ENCODE peak calls at places on chromosomes 6 and 20, in five cellular contexts. V is HL-60, X is SK-N-SH, U is foreskin fibroblast, I is cardiac muscle cell. K is an unnamed sample.

GRCh38 chr20:46253391-46253790 is 54.9 kb downstream of the CDH22 start:
- DNase-seq in V (no peak), X (peak; percentile 83), U (no peak), I (no peak), K (peak; percentile 4)

GRCh38 chr6:137175157-137175889 is 1.9 kb upstream of the IL22RA2 start:
- DNase-seq in V (no peak), X (no peak), U (no peak), I (no peak), K (no peak)

GRCh38 chr6:76790881-76791280 is 672.4 kb downstream of the HTR1B start:
- DNase-seq in V (no peak), X (no peak), U (peak; percentile 9), I (no peak), K (peak; percentile 10)

GRCh38 chr6:140572129-140572528 is 1197.7 kb upstream of the CITED2 start:
- DNase-seq in V (no peak), X (no peak), U (peak; percentile 83), I (no peak), K (peak; percentile 94)

GRCh38 chr20:9160760-9161159 is 91.9 kb downstream of the PLCB4 start:
- DNase-seq in V (no peak), X (no peak), U (peak; percentile 30), I (peak; percentile 50), K (peak; percentile 36)

GRCh38 chr20:62063981-62064787 is 1.5 kb downstream of the TAF4 start:
- DNase-seq in V (no peak), X (peak; percentile 72), U (no peak), I (peak; percentile 56), K (no peak)

GRCh38 chr20:20441259-20441658 is 73.4 kb downstream of the INSM1 start:
- DNase-seq in V (no peak), X (no peak), U (no peak), I (no peak), K (no peak)

GRCh38 chr6:71289039-71289801 is 609 bp downstream of the OGFRL1 start:
- DNase-seq in V (peak; percentile 16), X (peak; percentile 83), U (no peak), I (peak; percentile 55), K (peak; percentile 37)

GRCh38 chr20:51540585-51540984 is 1.9 kb downstream of the NFATC2 start:
- DNase-seq in V (no peak), X (no peak), U (no peak), I (no peak), K (no peak)

GRCh38 chr6:77019081-77019480 is 444.2 kb downstream of the HTR1B start:
- DNase-seq in V (no peak), X (no peak), U (no peak), I (no peak), K (no peak)

GRCh38 chr6:16184129-16184528 is 54.3 kb upstream of the GMPR start:
- DNase-seq in V (peak; percentile 78), X (no peak), U (no peak), I (peak; percentile 27), K (peak; percentile 18)

GRCh38 chr6:34798057-34798456 is 6.2 kb downstream of the BLTP3A start:
- DNase-seq in V (no peak), X (no peak), U (no peak), I (no peak), K (no peak)

GRCh38 chr6:78157606-78158005 is 504.8 kb downstream of the MEI4 start:
- DNase-seq in V (no peak), X (no peak), U (no peak), I (no peak), K (no peak)

GRCh38 chr6:125009578-125009977 is 47.3 kb downstream of the RNF217 start:
- DNase-seq in V (no peak), X (no peak), U (no peak), I (no peak), K (peak; percentile 23)

GRCh38 chr6:47715782-47716181 is 17.4 kb downstream of the ADGRF4 start:
- DNase-seq in V (no peak), X (no peak), U (no peak), I (no peak), K (no peak)

GRCh38 chr6:133277228-133277894 is 36.2 kb downstream of the EYA4 start:
- DNase-seq in V (no peak), X (no peak), U (no peak), I (no peak), K (no peak)

GRCh38 chr6:81031429-81031828 is 721.1 kb downstream of the TENT5A start:
- DNase-seq in V (no peak), X (no peak), U (no peak), I (no peak), K (peak; percentile 18)

GRCh38 chr20:23141450-23142161 is 55.5 kb upstream of the CD93 start:
- DNase-seq in V (no peak), X (no peak), U (no peak), I (no peak), K (peak; percentile 53)

GRCh38 chr6:47245745-47246371 is 63.8 kb downstream of the TNFRSF21 start:
- DNase-seq in V (peak; percentile 79), X (no peak), U (no peak), I (peak; percentile 37), K (peak; percentile 14)

GRCh38 chr6:25404094-25404493 is 124.9 kb downstream of the CARMIL1 start:
- DNase-seq in V (no peak), X (no peak), U (no peak), I (no peak), K (no peak)

GRCh38 chr6:25405442-25405841 is 126.3 kb downstream of the CARMIL1 start:
- DNase-seq in V (no peak), X (no peak), U (no peak), I (no peak), K (no peak)

GRCh38 chr6:25403150-25403549 is 124.0 kb downstream of the CARMIL1 start:
- DNase-seq in V (no peak), X (no peak), U (no peak), I (no peak), K (no peak)

GRCh38 chr6:25402125-25402524 is 123.0 kb downstream of the CARMIL1 start:
- DNase-seq in V (no peak), X (no peak), U (no peak), I (no peak), K (no peak)

GRCh38 chr6:25404693-25405169 is 125.6 kb downstream of the CARMIL1 start:
- DNase-seq in V (no peak), X (no peak), U (no peak), I (no peak), K (no peak)
- H3K4me3 ChIP-seq in V (peak overlapping the region; percentile 15), X (no peak overlapping the region), U (no peak overlapping the region), I (no peak overlapping the region), K (no peak overlapping the region)

GRCh38 chr6:40672118-40672517 is 85.0 kb upstream of the LRFN2 start:
- DNase-seq in V (no peak), X (peak; percentile 40), U (no peak), I (peak; percentile 6), K (no peak)
- TF ChIP-seq CTCF in V (no peak), X (peak; percentile 24), U (no peak), I (no peak), K (no peak)

GRCh38 chr6:29625337-29625930 is 7.5 kb downstream of the GABBR1 start:
- DNase-seq in V (no peak), X (no peak), U (no peak), I (no peak), K (no peak)

GRCh38 chr6:29629571-29629970 is 3.4 kb downstream of the GABBR1 start:
- DNase-seq in V (no peak), X (no peak), U (no peak), I (no peak), K (no peak)

GRCh38 chr6:29627762-29628418 is 5.1 kb downstream of the GABBR1 start:
- DNase-seq in V (no peak), X (peak; percentile 94), U (peak; percentile 89), I (peak; percentile 85), K (peak; percentile 86)

GRCh38 chr6:29628419-29629281 is 4.3 kb downstream of the GABBR1 start:
- DNase-seq in V (peak; percentile 3), X (peak; percentile 90), U (peak; percentile 77), I (peak; percentile 91), K (peak; percentile 76)

DNA sequence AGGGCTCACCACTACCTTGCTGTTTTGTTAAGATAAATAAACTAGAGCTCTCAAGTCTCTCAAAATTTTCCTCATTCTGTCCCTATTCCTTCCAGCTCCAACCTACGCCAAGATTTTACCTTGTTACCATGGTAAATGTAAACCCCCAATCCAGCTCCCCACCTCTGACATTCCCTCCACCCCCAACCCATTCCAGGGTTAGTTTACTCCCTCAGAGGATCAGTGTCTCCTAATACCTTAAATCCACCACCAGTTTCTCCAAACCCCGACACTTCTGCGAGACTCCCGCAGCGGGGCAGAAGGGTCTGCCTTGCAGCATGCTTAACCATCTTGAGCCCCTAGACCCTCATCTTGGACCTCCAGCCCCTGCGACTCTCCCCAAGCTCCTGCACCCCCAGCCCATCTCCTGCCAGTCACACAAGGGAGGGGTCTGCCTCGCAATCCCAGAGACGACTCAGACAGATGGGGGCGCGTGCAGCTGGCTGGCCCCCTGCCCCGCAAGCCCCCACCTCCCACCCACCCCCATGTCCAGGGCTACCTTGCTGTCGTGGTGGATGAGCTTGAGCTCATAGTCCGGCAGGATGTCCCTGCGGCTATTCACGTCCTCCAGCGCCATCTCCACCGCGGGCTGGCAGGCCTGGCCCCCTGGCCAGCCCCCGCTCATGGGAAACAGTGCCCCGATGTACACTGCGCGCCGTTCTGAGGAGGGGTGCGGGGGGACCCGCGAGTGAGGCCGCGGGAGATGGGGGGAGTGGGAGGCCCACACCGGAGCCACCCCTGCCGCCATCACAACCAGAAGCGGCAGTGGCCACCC is 5.8 kb downstream of the GABBR1 start:
- DNase-seq in V (no peak), X (peak; percentile 67), U (no peak), I (peak; percentile 20), K (no peak)
- H3K4me3 ChIP-seq in V (no peak overlapping the region), X (peak overlapping the region; percentile 61), U (peak overlapping the region; percentile 74), I (peak overlapping the region; percentile 57), K (peak overlapping the region; percentile 73)

DNA sequence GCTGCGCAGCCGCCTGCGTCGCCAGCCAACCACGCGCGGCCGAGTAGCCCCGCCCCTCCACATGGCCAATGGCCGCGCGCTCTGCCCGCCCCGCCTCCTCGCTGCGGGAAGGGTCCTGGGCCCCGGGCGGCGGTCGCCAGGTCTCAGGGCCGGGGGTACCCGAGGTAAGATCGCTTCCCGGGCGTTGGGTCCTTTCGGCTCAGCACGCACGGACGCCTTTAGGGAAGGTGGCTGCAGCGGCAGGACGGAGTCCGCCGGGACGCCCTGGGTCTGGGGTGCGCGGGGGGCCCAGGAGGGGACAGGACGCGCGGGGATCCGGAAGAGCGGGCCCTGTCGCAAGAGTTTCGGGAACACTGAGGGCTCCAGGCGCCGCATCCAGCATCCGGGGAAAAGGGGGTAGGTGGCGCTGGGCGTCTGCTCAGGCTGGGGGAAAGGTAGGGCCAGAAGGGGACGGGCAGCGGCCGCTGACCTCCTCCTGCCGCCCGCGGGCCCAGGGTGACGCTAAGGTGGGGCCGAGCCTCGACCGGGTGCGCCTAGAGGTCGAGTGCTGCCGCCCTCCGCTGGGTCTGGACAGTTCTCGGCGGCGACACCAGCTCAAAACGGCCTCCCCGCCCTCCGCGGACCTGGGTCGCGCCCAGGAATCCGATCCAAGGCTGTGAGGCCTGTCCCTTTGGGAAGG is at the start of gene MAVS:
- DNase-seq in V (peak; percentile 83), X (peak; percentile 98), U (peak; percentile 76), I (peak; percentile 95), K (peak; percentile 63)
- TF ChIP-seq CTCF in V (no peak), X (no peak), U (no peak), I (no peak), K (no peak)

DNA sequence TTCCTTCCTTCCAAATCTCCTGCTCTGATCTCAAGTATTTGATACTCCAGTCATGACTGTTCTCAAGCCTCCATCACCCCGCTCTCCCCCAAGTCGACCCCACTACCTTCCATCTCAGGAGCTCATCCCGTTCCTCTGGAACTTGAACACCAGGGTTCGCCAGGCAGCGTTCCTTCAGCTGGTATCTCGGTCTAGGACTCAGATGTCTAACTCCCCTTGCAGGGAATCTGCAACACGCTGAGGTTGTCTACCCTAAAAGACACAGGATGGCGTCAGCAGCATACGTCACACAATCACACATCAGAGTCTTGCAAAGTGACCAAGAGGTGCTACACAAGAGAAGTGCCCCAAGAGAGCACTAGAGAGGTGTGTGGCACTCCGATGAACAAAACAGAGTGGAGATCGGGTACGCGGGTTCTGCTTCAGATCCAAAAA is 706 bp downstream of the ZNF184 start:
- DNase-seq in V (peak; percentile 79), X (peak; percentile 56), U (no peak), I (peak; percentile 51), K (peak; percentile 86)
- H3K4me3 ChIP-seq in V (peak overlapping the region; percentile 70), X (peak overlapping the region; percentile 75), U (peak overlapping the region; percentile 93), I (peak overlapping the region; percentile 72), K (peak overlapping the region; percentile 82)

K was measured in fibroblast of mammary gland.